ENCODE peak calls at places on chromosome 19, in seven cellular contexts. X, L, A, D, J, Q and N are unnamed samples.

GRCh38 chr19:55322495-55322894 is 2.6 kb downstream of the TMEM150B start:
- DNase-seq in X (no peak), L (no peak), A (no peak), D (no peak), J (no peak), Q (no peak), N (no peak)

GRCh38 chr19:58393725-58394033 is 1.8 kb upstream of the RNF225 start:
- DNase-seq in X (no peak), L (no peak), A (no peak), D (no peak), J (no peak), Q (no peak), N (no peak)

GRCh38 chr19:5934779-5935472 is 20.9 kb downstream of the CAPS start:
- DNase-seq in X (no peak), L (no peak), A (peak; percentile 63), D (no peak), J (no peak), Q (no peak), N (no peak)

GRCh38 chr19:54481326-54481930 is 8.3 kb upstream of the CDC42EP5 start:
- DNase-seq in X (peak; percentile 53), L (no peak), A (peak; percentile 41), D (peak; percentile 30), J (peak; percentile 11), Q (peak; percentile 77), N (peak; percentile 40)

GRCh38 chr19:16016226-16017137 is 59.8 kb upstream of the TPM4 start:
- DNase-seq in X (no peak), L (no peak), A (no peak), D (no peak), J (no peak), Q (no peak), N (no peak)

GRCh38 chr19:52662631-52663030 is 24.5 kb upstream of the ZNF83 start:
- DNase-seq in X (peak; percentile 74), L (no peak), A (no peak), D (no peak), J (no peak), Q (no peak), N (no peak)

GRCh38 chr19:44951179-44952159 is 3.7 kb upstream of the CLPTM1 start:
- DNase-seq in X (peak; percentile 50), L (peak; percentile 28), A (peak; percentile 78), D (peak; percentile 52), J (peak; percentile 73), Q (peak; percentile 86), N (peak; percentile 67)

GRCh38 chr19:7069904-7070226 is 362 bp downstream of the ZNF557 start:
- DNase-seq in X (no peak), L (no peak), A (peak; percentile 10), D (no peak), J (no peak), Q (no peak), N (no peak)

GRCh38 chr19:1042689-1043511 is 3.0 kb downstream of the ABCA7 start:
- DNase-seq in X (no peak), L (no peak), A (no peak), D (peak; percentile 33), J (no peak), Q (no peak), N (no peak)

GRCh38 chr19:45817725-45818301 is 2.7 kb upstream of the RSPH6A start:
- DNase-seq in X (no peak), L (no peak), A (no peak), D (no peak), J (no peak), Q (no peak), N (no peak)

GRCh38 chr19:18771328-18772242 is 19.5 kb downstream of the COMP start:
- DNase-seq in X (no peak), L (no peak), A (no peak), D (no peak), J (no peak), Q (peak; percentile 47), N (peak; percentile 36)

GRCh38 chr19:35784401-35785086 is 9.2 kb downstream of the ARHGAP33 start:
- DNase-seq in X (no peak), L (no peak), A (no peak), D (no peak), J (no peak), Q (no peak), N (no peak)

GRCh38 chr19:40594657-40595077 is 6.5 kb upstream of the LTBP4 start:
- DNase-seq in X (peak; percentile 66), L (no peak), A (no peak), D (peak; percentile 68), J (no peak), Q (no peak), N (peak; percentile 49)

GRCh38 chr19:50492303-50493052 is 15.8 kb upstream of the GARIN5A start:
- DNase-seq in X (no peak), L (peak; percentile 34), A (no peak), D (no peak), J (peak; percentile 11), Q (no peak), N (no peak)

GRCh38 chr19:3135961-3136683 is at the start of gene GNA15:
- DNase-seq in X (no peak), L (peak; percentile 17), A (no peak), D (no peak), J (no peak), Q (no peak), N (no peak)

GRCh38 chr19:31408460-31409124 is 59.4 kb upstream of the TSHZ3 start:
- DNase-seq in X (peak; percentile 94), L (no peak), A (peak; percentile 87), D (no peak), J (no peak), Q (no peak), N (no peak)